ENCODE peak calls at places on chromosome 11, in nine cellular contexts. V, A, N, W, G, R, S, X and F are unnamed samples.
A peak's percentile ranks its signal among the peaks of the same experiment; 100 is the strongest.

GRCh38 chr11:120009938-120010337 is 128.0 kb downstream of the TRIM29 start:
- DNase-seq in W (no peak), X (no peak), A (no peak), V (no peak), N (no peak), R (no peak), G (no peak), S (no peak), F (no peak)

GRCh38 chr11:126474888-126475626 is 119.6 kb downstream of the ST3GAL4 start:
- DNase-seq in G (no peak), V (no peak), X (no peak), S (no peak), A (no peak), W (no peak), R (no peak), N (peak; percentile 67), F (no peak)

GRCh38 chr11:65414776-65415498 is 7.7 kb upstream of the NEAT1 start:
- DNase-seq in R (no peak), W (peak; percentile 4), A (no peak), S (no peak), X (no peak), G (no peak), N (no peak), V (no peak), F (no peak)

GRCh38 chr11:2209900-2210321 is 38.3 kb upstream of the TH start:
- DNase-seq in R (no peak), S (no peak), A (no peak), X (no peak), N (no peak), W (no peak), V (no peak), G (no peak), F (no peak)

GRCh38 chr11:103055174-103055890 is 36.6 kb downstream of the DCUN1D5 start:
- DNase-seq in V (no peak), W (peak; percentile 90), X (peak; percentile 55), R (no peak), G (peak; percentile 56), A (no peak), S (no peak), N (peak; percentile 62), F (no peak)

GRCh38 chr11:1502971-1503707 is 16.6 kb upstream of the MOB2 start:
- DNase-seq in N (no peak), X (no peak), G (no peak), R (no peak), A (no peak), W (no peak), S (no peak), V (peak; percentile 86), F (no peak)

GRCh38 chr11:15236514-15236913 is 121.8 kb downstream of the INSC start:
- DNase-seq in A (no peak), V (no peak), W (no peak), X (no peak), S (no peak), N (no peak), G (no peak), R (no peak), F (no peak)

GRCh38 chr11:132278801-132279574 is 908.6 kb downstream of the NTM start:
- DNase-seq in W (peak; percentile 37), N (peak; percentile 40), A (no peak), G (no peak), V (peak; percentile 30), R (no peak), S (no peak), X (peak; percentile 45), F (peak; percentile 25)

GRCh38 chr11:60866911-60867870 is at the start of gene ZP1:
- DNase-seq in W (no peak), A (no peak), X (no peak), V (peak; percentile 85), N (no peak), S (peak; percentile 74), G (no peak), R (no peak), F (peak; percentile 73)

GRCh38 chr11:695606-696381 is at the start of gene TMEM80:
- DNase-seq in N (peak; percentile 99), W (peak; percentile 100), V (peak; percentile 100), X (peak; percentile 97), G (peak; percentile 100), S (peak; percentile 94), A (peak; percentile 96), R (peak; percentile 92), F (peak; percentile 85)